ENCODE peak calls at places on chromosomes 12 and 14, in ten cellular contexts. L is nephron progenitor cell, N is A673, O is choroid plexus epithelial cell, F is endothelial cell, J is cardiac fibroblast, R is psoas muscle, G is mammary epithelial cell, T is fibroblast of lung, D is brain microvascular endothelial cell. E is an unnamed sample.

GRCh38 chr14:50363734-50364113 is 33.0 kb downstream of the CDKL1 start:
- DNase-seq in L (no peak), N (peak), O (peak), F (no peak), J (peak), R (no peak), G (no peak), T (no peak), D (no peak), E (no peak)

GRCh38 chr14:73741876-73742519 is 27.8 kb upstream of the PNMA1 start:
- DNase-seq in L (no peak), N (peak), O (no peak), F (no peak), J (no peak), R (no peak), G (no peak), T (no peak), D (no peak), E (no peak)

GRCh38 chr14:61524211-61524806 is 171.0 kb upstream of the HIF1A start:
- DNase-seq in L (no peak), N (peak), O (peak), F (no peak), J (peak), R (no peak), G (peak), T (peak), D (peak), E (peak)

GRCh38 chr14:98227000-98227726 is 1044.8 kb downstream of the BCL11B start:
- DNase-seq in L (no peak), N (no peak), O (no peak), F (no peak), J (no peak), R (no peak), G (no peak), T (no peak), D (no peak), E (no peak)

GRCh38 chr14:97380539-97380941 is 583.4 kb downstream of the VRK1 start:
- DNase-seq in L (no peak), N (no peak), O (no peak), F (no peak), J (no peak), R (no peak), G (no peak), T (no peak), D (no peak), E (no peak)

GRCh38 chr14:69632752-69633151 is 21.4 kb downstream of the SUSD6 start:
- DNase-seq in L (no peak), N (no peak), O (no peak), F (no peak), J (no peak), R (no peak), G (no peak), T (no peak), D (no peak), E (no peak)

GRCh38 chr12:87812030-87812429 is 217.2 kb downstream of the C12orf50 start:
- DNase-seq in L (no peak), N (no peak), O (peak), F (no peak), J (no peak), R (no peak), G (peak), T (peak), D (no peak), E (no peak)

GRCh38 chr14:100327128-100327527 is 4.0 kb downstream of the SLC25A47 start:
- DNase-seq in L (no peak), N (no peak), O (no peak), F (no peak), J (no peak), R (no peak), G (no peak), T (no peak), D (no peak), E (no peak)

GRCh38 chr14:53982546-53982945 is 25.9 kb upstream of the BMP4 start:
- DNase-seq in L (no peak), N (no peak), O (no peak), F (no peak), J (no peak), R (no peak), G (no peak), T (no peak), D (no peak), E (no peak)

GRCh38 chr14:68528031-68528687 is 264.7 kb downstream of the ZFP36L1 start:
- DNase-seq in L (no peak), N (no peak), O (no peak), F (no peak), J (no peak), R (no peak), G (no peak), T (no peak), D (no peak), E (no peak)

GRCh38 chr14:22974530-22975313 is 7.6 kb downstream of the AJUBA start:
- DNase-seq in L (no peak), N (no peak), O (no peak), F (no peak), J (peak), R (peak), G (no peak), T (no peak), D (no peak), E (no peak)

GRCh38 chr14:33884916-33885315 is 66.0 kb downstream of the EGLN3 start:
- DNase-seq in L (no peak), N (no peak), O (no peak), F (no peak), J (no peak), R (no peak), G (no peak), T (no peak), D (no peak), E (no peak)

GRCh38 chr12:57210926-57211700 is 5.5 kb upstream of the NXPH4 start:
- DNase-seq in L (no peak), N (no peak), O (no peak), F (no peak), J (no peak), R (no peak), G (no peak), T (no peak), D (no peak), E (no peak)

GRCh38 chr12:54010053-54010971 is 1.5 kb downstream of the HOXC8 start:
- DNase-seq in L (peak), N (no peak), O (no peak), F (no peak), J (no peak), R (no peak), G (no peak), T (no peak), D (no peak), E (no peak)

GRCh38 chr14:63986789-63987533 is 134.2 kb downstream of the SYNE2 start:
- DNase-seq in L (no peak), N (peak), O (peak), F (no peak), J (peak), R (no peak), G (peak), T (peak), D (peak), E (peak)

GRCh38 chr14:28759658-28760313 is 6.8 kb upstream of the FOXG1 start:
- DNase-seq in L (peak), N (no peak), O (no peak), F (no peak), J (no peak), R (no peak), G (no peak), T (no peak), D (no peak), E (no peak)

GRCh38 chr12:13982010-13982409 is 608 bp upstream of the GRIN2B start:
- DNase-seq in L (peak), N (peak), O (no peak), F (peak), J (no peak), R (no peak), G (no peak), T (no peak), D (no peak), E (no peak)

GRCh38 chr12:62995097-62995496 is 60.1 kb upstream of the PPM1H start:
- DNase-seq in L (no peak), N (no peak), O (no peak), F (no peak), J (no peak), R (no peak), G (no peak), T (no peak), D (no peak), E (no peak)

GRCh38 chr12:6312529-6313325 is 2.2 kb downstream of the PLEKHG6 start:
- DNase-seq in L (peak), N (no peak), O (peak), F (no peak), J (no peak), R (no peak), G (peak), T (no peak), D (no peak), E (no peak)

GRCh38 chr12:11107719-11108118 is 15.6 kb upstream of the TAS2R43 start:
- DNase-seq in L (no peak), N (no peak), O (no peak), F (no peak), J (no peak), R (no peak), G (no peak), T (no peak), D (no peak), E (no peak)

GRCh38 chr12:128521981-128522380 is 255.0 kb downstream of the TMEM132C start:
- DNase-seq in L (no peak), N (no peak), O (no peak), F (no peak), J (no peak), R (no peak), G (no peak), T (no peak), D (no peak), E (no peak)

GRCh38 chr12:49703647-49704137 is 3.5 kb downstream of the FMNL3 start:
- DNase-seq in L (no peak), N (no peak), O (peak), F (no peak), J (peak), R (no peak), G (peak), T (peak), D (peak), E (no peak)

GRCh38 chr12:107079172-107080011 is 14.0 kb downstream of the CRY1 start:
- DNase-seq in L (no peak), N (peak), O (peak), F (no peak), J (peak), R (no peak), G (peak), T (peak), D (peak), E (no peak)
- TF ChIP-seq CTCF in L (peak), N (peak), O (peak), F (peak), J (peak), R (no peak), G (peak), T (peak), D (peak), E (peak)

DNA sequence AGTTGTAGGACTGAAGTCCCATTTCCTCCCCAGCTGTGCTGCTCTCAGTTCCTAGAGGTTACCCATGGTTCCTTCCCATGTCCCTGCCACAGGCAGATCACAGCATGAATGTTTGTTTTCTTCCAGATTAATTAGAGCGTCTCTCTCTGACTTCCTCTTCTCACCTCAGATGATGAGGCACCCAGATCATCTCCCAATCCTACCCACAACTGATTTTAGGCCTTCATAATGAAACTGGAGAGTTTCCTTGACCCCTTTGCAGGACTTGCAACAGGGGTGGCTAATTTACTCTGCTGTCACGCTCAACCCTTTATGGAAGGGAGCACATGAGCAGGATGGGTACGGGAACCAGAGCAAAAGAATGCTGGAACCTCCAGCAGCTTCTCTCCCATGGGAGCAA is 32.1 kb upstream of the TXNRD1 start:
- DNase-seq in L (no peak), N (no peak), O (no peak), F (no peak), J (no peak), R (no peak), G (no peak), T (no peak), D (no peak), E (no peak)
- TF ChIP-seq CTCF in L (no peak), N (no peak), O (no peak), F (no peak), J (no peak), R (no peak), G (no peak), T (no peak), D (no peak), E (no peak)

GRCh38 chr12:7374423-7375144 is 69.4 kb downstream of the CD163L1 start:
- DNase-seq in L (peak), N (peak), O (peak), F (peak), J (no peak), R (no peak), G (peak), T (no peak), D (peak), E (no peak)
- TF ChIP-seq CTCF in L (peak), N (peak), O (peak), F (peak), J (peak), R (no peak), G (peak), T (peak), D (peak), E (peak)

DNA sequence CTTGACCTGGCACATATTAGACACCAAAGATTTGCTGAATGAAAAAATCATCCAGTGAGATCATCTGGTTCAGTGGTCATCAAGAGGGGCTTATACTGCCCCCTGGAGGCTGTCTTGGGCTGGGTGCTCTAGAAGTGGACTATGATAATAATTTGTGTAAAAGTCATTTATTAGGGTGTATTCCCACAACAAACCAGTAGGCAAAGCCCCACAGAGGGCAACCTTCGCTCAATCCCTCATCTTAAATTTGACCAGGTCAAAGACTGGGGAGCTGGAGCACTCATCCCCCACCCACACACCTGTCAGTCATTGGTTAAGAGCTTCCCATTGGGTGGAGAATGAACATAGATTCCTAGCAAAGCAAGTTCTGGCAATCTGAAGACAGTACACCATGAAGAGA is 20.0 kb upstream of the FICD start:
- DNase-seq in L (peak), N (peak), O (peak), F (peak), J (peak), R (no peak), G (peak), T (no peak), D (peak), E (no peak)
- TF ChIP-seq CTCF in L (peak), N (peak), O (peak), F (peak), J (peak), R (no peak), G (peak), T (peak), D (peak), E (peak)

GRCh38 chr12:43917896-43918295 is 82.0 kb downstream of the TMEM117 start:
- DNase-seq in L (no peak), N (no peak), O (no peak), F (no peak), J (no peak), R (no peak), G (no peak), T (no peak), D (no peak), E (no peak)

GRCh38 chr12:43914391-43914790 is 78.5 kb downstream of the TMEM117 start:
- DNase-seq in L (no peak), N (no peak), O (no peak), F (no peak), J (no peak), R (no peak), G (no peak), T (no peak), D (no peak), E (no peak)

GRCh38 chr12:43912851-43913250 is 77.0 kb downstream of the TMEM117 start:
- DNase-seq in L (no peak), N (no peak), O (no peak), F (no peak), J (no peak), R (no peak), G (no peak), T (no peak), D (no peak), E (no peak)

DNA sequence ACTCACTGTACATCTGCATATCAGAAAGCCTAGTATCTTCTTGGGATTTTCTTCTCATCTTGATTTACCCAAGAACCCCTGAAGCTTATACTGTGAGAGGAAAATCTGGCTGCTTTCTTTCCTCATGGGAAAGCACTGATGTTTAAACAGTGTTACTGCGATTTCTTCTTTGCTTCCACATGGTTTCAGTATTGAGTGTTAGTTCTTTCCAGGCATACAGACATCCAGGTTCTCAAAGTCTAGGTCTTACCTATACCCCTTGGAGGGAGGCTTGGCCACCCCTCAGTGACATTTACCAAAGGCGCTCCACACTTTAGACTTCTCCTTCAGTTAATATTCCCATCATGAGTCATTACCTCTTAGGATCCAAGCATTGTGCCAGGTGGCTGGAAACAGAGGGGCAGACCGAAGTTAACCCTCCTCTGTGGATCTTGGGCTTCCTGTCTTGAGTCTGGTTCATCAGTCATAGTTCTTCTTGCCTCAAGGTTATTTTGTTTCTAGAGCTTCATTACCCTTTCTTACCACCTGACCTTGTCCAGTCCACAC is 79.1 kb downstream of the TMEM117 start:
- DNase-seq in L (no peak), N (peak), O (peak), F (no peak), J (no peak), R (no peak), G (no peak), T (peak), D (no peak), E (no peak)
- TF ChIP-seq CTCF in L (peak), N (peak), O (peak), F (no peak), J (no peak), R (no peak), G (peak), T (peak), D (peak), E (peak)

GRCh38 chr14:24310666-24311604 is at the start of gene LTB4R:
- DNase-seq in L (no peak), N (peak), O (peak), F (peak), J (peak), R (peak), G (peak), T (peak), D (peak), E (peak)
- TF ChIP-seq CTCF in L (no peak), N (peak), O (peak), F (peak), J (no peak), R (peak), G (no peak), T (peak), D (peak), E (peak)

GRCh38 chr14:86961106-86961716 is 1031.8 kb downstream of the GALC start:
- DNase-seq in L (no peak), N (no peak), O (no peak), F (peak), J (peak), R (no peak), G (peak), T (no peak), D (no peak), E (no peak)
- TF ChIP-seq CTCF in L (peak), N (peak), O (no peak), F (peak), J (peak), R (no peak), G (peak), T (peak), D (peak), E (peak)

DNA sequence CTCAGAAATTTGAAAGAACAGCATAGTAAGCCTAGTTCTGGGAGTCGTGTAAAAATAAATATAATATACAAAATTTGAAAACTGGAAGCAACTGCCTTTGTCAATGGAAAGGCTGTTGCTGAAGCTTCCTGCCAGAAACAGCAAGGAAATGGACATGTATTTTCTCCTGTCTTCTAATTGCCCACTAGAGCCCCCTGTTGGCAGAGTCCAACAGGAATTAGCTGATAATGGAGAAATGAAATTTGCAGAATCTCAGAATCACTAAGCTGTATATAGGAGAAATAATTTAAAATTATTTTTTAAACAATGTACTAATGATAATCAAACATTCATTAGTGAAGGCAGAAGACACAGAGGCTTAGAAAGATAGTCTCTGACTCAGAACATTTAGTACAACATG is 414.8 kb downstream of the SLC6A15 start:
- DNase-seq in L (no peak), N (peak), O (peak), F (no peak), J (peak), R (no peak), G (no peak), T (peak), D (peak), E (no peak)
- TF ChIP-seq CTCF in L (no peak), N (peak), O (peak), F (no peak), J (no peak), R (no peak), G (peak), T (peak), D (peak), E (peak)